ENCODE peak calls at places on chromosome 15, in eight cellular contexts. U is AG04450, Z is esophagus muscularis mucosa, R is pancreas, G is colonic mucosa, A is A549, Y is transverse colon, J is keratinocyte. E is an unnamed sample.

GRCh38 chr15:59203026-59203425 is 3.6 kb upstream of the LDHAL6B start:
- DNase-seq in U (no peak), Z (no peak), R (no peak), G (no peak), A (no peak), Y (no peak), J (no peak), E (no peak)

GRCh38 chr15:25179673-25180511 is 225.1 kb downstream of the SNRPN start:
- DNase-seq in U (no peak), Z (peak; percentile 79), R (peak; percentile 42), G (no peak), A (no peak), Y (peak; percentile 1), J (no peak), E (no peak)

GRCh38 chr15:77028451-77029165 is 33.7 kb downstream of the PSTPIP1 start:
- DNase-seq in U (no peak), Z (no peak), R (peak; percentile 50), G (peak; percentile 14), A (no peak), Y (peak; percentile 12), J (no peak), E (no peak)

GRCh38 chr15:71115567-71116351 is 488 bp downstream of the THSD4 start:
- DNase-seq in U (no peak), Z (no peak), R (peak; percentile 76), G (peak; percentile 72), A (peak; percentile 78), Y (peak; percentile 71), J (no peak), E (no peak)

GRCh38 chr15:78067328-78068241 is 9.9 kb downstream of the TBC1D2B start:
- DNase-seq in U (no peak), Z (no peak), R (no peak), G (no peak), A (no peak), Y (no peak), J (no peak), E (no peak)

GRCh38 chr15:61112231-61112630 is 116.9 kb downstream of the RORA start:
- DNase-seq in U (no peak), Z (no peak), R (no peak), G (no peak), A (no peak), Y (no peak), J (no peak), E (no peak)

GRCh38 chr15:36469567-36469966 is 109.9 kb upstream of the CDIN1 start:
- DNase-seq in U (peak; percentile 38), Z (no peak), R (no peak), G (no peak), A (no peak), Y (no peak), J (no peak), E (no peak)

GRCh38 chr15:85024509-85025336 is 43.1 kb downstream of the PDE8A start:
- DNase-seq in U (no peak), Z (no peak), R (no peak), G (no peak), A (peak; percentile 41), Y (no peak), J (peak; percentile 13), E (peak; percentile 64)

GRCh38 chr15:63588826-63589225 is 8.4 kb upstream of the FBXL22 start:
- DNase-seq in U (no peak), Z (no peak), R (no peak), G (no peak), A (no peak), Y (no peak), J (no peak), E (no peak)

GRCh38 chr15:77507911-77508310 is 87.2 kb downstream of the HMG20A start:
- DNase-seq in U (no peak), Z (no peak), R (no peak), G (no peak), A (no peak), Y (no peak), J (no peak), E (no peak)

GRCh38 chr15:68789041-68789920 is 31.4 kb downstream of the ANP32A start:
- DNase-seq in U (no peak), Z (no peak), R (no peak), G (no peak), A (no peak), Y (no peak), J (no peak), E (no peak)

GRCh38 chr15:68788265-68788624 is 32.5 kb downstream of the ANP32A start:
- DNase-seq in U (no peak), Z (no peak), R (no peak), G (no peak), A (no peak), Y (no peak), J (no peak), E (no peak)

GRCh38 chr15:68784206-68784605 is 36.5 kb downstream of the ANP32A start:
- DNase-seq in U (no peak), Z (no peak), R (no peak), G (no peak), A (no peak), Y (no peak), J (no peak), E (no peak)

GRCh38 chr15:68787609-68788264 is 33.0 kb downstream of the ANP32A start:
- DNase-seq in U (no peak), Z (no peak), R (no peak), G (peak; percentile 48), A (no peak), Y (peak; percentile 49), J (no peak), E (peak; percentile 41)

GRCh38 chr15:68786753-68787152 is 33.9 kb downstream of the ANP32A start:
- DNase-seq in U (no peak), Z (no peak), R (no peak), G (no peak), A (no peak), Y (no peak), J (no peak), E (no peak)
- H3K27ac ChIP-seq in U (no peak overlapping the region), Z (no peak overlapping the region), R (no peak overlapping the region), G (peak overlapping the region; percentile 8), A (no peak overlapping the region), Y (no peak overlapping the region), J (no peak overlapping the region), E (no peak overlapping the region)

GRCh38 chr15:43828061-43828657 is 1.4 kb downstream of the WDR76 start:
- DNase-seq in U (no peak), Z (no peak), R (no peak), G (no peak), A (no peak), Y (no peak), J (no peak), E (no peak)
- H3K27ac ChIP-seq in U (no peak overlapping the region), Z (peak overlapping the region; percentile 82), R (no peak overlapping the region), G (no peak overlapping the region), A (peak overlapping the region; percentile 86), Y (peak overlapping the region; percentile 84), J (no peak overlapping the region), E (no peak overlapping the region)

DNA sequence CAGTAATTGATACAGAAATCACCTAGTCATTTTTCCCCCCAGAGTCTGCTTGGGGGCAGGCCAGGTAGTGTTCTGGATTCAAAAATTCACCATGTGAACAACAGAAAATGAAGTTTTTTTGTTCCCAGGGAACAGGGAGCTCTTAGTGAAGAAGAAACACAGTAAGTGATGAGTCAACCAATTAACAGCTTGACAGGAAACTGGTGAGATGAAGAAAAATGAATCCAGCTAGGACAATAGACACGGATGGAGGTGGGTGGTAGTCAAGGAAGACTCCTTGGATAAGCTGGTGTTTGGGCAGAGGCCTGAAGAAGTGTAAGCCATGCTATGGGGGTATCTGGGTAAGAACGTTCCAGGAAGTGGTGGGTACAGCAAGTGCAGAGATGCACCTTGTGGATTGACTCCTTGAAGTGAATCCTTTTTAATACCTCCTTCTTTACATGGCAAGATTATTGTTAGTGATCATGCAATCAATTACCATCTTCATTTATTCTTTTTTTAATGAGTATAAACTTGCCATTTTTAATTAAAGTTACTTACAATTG is 339.9 kb upstream of the RGMA start:
- DNase-seq in U (no peak), Z (peak; percentile 70), R (no peak), G (no peak), A (no peak), Y (no peak), J (peak; percentile 13), E (no peak)
- H3K27ac ChIP-seq in U (no peak overlapping the region), Z (no peak overlapping the region), R (no peak overlapping the region), G (no peak overlapping the region), A (no peak overlapping the region), Y (no peak overlapping the region), J (no peak overlapping the region), E (peak overlapping the region; percentile 62)

GRCh38 chr15:66389859-66390382 is 3.2 kb downstream of the MAP2K1 start:
- DNase-seq in U (no peak), Z (no peak), R (no peak), G (no peak), A (no peak), Y (no peak), J (no peak), E (no peak)
- H3K27ac ChIP-seq in U (no peak overlapping the region), Z (no peak overlapping the region), R (no peak overlapping the region), G (no peak overlapping the region), A (no peak overlapping the region), Y (peak overlapping the region; percentile 15), J (peak overlapping the region; percentile 86), E (peak overlapping the region; percentile 96)

GRCh38 chr15:45648521-45649200 is 13.8 kb downstream of the SQOR start:
- DNase-seq in U (no peak), Z (no peak), R (no peak), G (no peak), A (peak; percentile 42), Y (no peak), J (no peak), E (peak; percentile 52)

GRCh38 chr15:45654749-45655148 is 19.9 kb downstream of the SQOR start:
- DNase-seq in U (no peak), Z (no peak), R (no peak), G (no peak), A (no peak), Y (no peak), J (no peak), E (no peak)

GRCh38 chr15:45657769-45658545 is 23.1 kb downstream of the SQOR start:
- DNase-seq in U (no peak), Z (no peak), R (no peak), G (peak; percentile 60), A (no peak), Y (peak; percentile 47), J (no peak), E (no peak)

GRCh38 chr15:45650889-45651525 is 16.2 kb downstream of the SQOR start:
- DNase-seq in U (no peak), Z (no peak), R (peak; percentile 71), G (no peak), A (no peak), Y (no peak), J (no peak), E (no peak)

DNA sequence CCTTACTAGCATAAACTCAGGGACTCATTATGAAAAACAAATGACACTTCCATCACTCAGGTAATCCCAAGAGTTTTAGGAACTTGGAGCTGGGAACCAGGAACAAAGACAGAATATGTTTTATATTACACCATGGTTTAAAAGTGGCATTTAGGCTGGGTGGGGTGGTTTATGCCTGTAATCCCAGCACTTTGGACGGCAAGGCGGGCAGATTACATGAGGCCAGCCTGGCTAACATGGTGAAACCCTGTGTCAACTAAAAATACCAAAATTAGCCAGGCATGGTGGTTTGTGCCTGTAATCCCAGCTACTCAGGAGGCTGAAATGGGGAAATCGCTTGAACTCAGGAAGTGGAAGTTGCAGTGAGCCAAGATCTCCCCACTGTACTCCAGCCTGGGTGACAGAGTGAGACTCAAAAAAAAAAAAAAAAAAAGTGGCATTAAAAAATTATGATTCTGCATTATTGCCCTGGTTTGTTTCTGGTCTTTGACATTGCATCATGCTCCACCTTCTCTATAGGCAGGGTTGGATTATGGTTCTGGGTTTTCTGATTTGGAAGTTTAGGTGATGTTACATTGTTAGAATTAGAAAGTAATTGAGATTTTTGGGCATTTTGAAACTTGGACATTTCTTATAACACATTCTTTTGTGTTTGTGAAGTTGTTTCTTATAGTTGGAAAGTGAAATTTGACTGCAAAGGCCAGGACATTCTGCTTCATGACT is 19.0 kb downstream of the SQOR start:
- DNase-seq in U (no peak), Z (no peak), R (no peak), G (no peak), A (no peak), Y (no peak), J (no peak), E (no peak)
- H3K27ac ChIP-seq in U (no peak overlapping the region), Z (no peak overlapping the region), R (no peak overlapping the region), G (peak overlapping the region; percentile 80), A (no peak overlapping the region), Y (peak overlapping the region; percentile 78), J (no peak overlapping the region), E (peak overlapping the region; percentile 21)

E was measured in epithelial cell of prostate.